ENCODE peak calls at places on chromosomes 5 and 9, in ten cellular contexts. N is psoas muscle, O is BE2C, I is upper lobe of right lung, L is H9, V is fibroblast of pulmonary artery, W is AG09319, D is HCT116, T is osteocyte, E is neural crest cell. F is an unnamed sample.

GRCh38 chr5:107063511-107063910 is 607.2 kb downstream of the EFNA5 start:
- DNase-seq in N (no peak), O (no peak), I (no peak), L (no peak), V (peak), W (no peak), D (no peak), T (no peak), E (no peak), F (no peak)

GRCh38 chr9:93148721-93149120 is 14.7 kb upstream of the NINJ1 start:
- DNase-seq in N (no peak), O (no peak), I (no peak), L (no peak), V (no peak), W (no peak), D (no peak), T (no peak), E (no peak), F (no peak)

GRCh38 chr9:130240410-130241197 is 25.0 kb upstream of the HMCN2 start:
- DNase-seq in N (no peak), O (peak), I (no peak), L (peak), V (peak), W (no peak), D (peak), T (no peak), E (peak), F (no peak)

GRCh38 chr5:41083306-41083705 is 12.2 kb upstream of the MROH2B start:
- DNase-seq in N (no peak), O (no peak), I (no peak), L (no peak), V (no peak), W (no peak), D (no peak), T (no peak), E (no peak), F (peak)

GRCh38 chr5:142720561-142721275 is 34.8 kb upstream of the FGF1 start:
- DNase-seq in N (no peak), O (peak), I (no peak), L (peak), V (peak), W (no peak), D (no peak), T (no peak), E (no peak), F (no peak)

GRCh38 chr9:98195671-98196070 is 3.2 kb upstream of the CORO2A start:
- DNase-seq in N (no peak), O (no peak), I (no peak), L (no peak), V (no peak), W (no peak), D (no peak), T (no peak), E (no peak), F (no peak)

GRCh38 chr5:170221319-170221718 is 11.5 kb upstream of the C5orf58 start:
- DNase-seq in N (no peak), O (no peak), I (no peak), L (no peak), V (peak), W (no peak), D (no peak), T (no peak), E (no peak), F (peak)

GRCh38 chr9:14585730-14586473 is 107.3 kb downstream of the ZDHHC21 start:
- DNase-seq in N (no peak), O (no peak), I (no peak), L (no peak), V (no peak), W (no peak), D (no peak), T (no peak), E (no peak), F (no peak)

GRCh38 chr5:38831909-38832308 is 13.9 kb upstream of the OSMR start:
- DNase-seq in N (no peak), O (peak), I (no peak), L (peak), V (peak), W (no peak), D (no peak), T (no peak), E (no peak), F (no peak)

GRCh38 chr5:131466171-131466766 is 168.8 kb downstream of the RAPGEF6 start:
- DNase-seq in N (no peak), O (no peak), I (no peak), L (no peak), V (peak), W (no peak), D (no peak), T (no peak), E (no peak), F (peak)

GRCh38 chr9:79384506-79384905 is 187.3 kb upstream of the TLE4 start:
- DNase-seq in N (no peak), O (no peak), I (no peak), L (no peak), V (no peak), W (no peak), D (no peak), T (no peak), E (no peak), F (no peak)

GRCh38 chr9:9752722-9753121 is 860.1 kb downstream of the PTPRD start:
- DNase-seq in N (no peak), O (no peak), I (no peak), L (no peak), V (no peak), W (no peak), D (no peak), T (no peak), E (no peak), F (peak)

GRCh38 chr5:9401786-9402472 is 143.9 kb downstream of the SEMA5A start:
- DNase-seq in N (no peak), O (no peak), I (no peak), L (no peak), V (peak), W (no peak), D (no peak), T (no peak), E (no peak), F (no peak)

GRCh38 chr9:93675336-93676150 is 99.2 kb downstream of the PHF2 start:
- DNase-seq in N (peak), O (no peak), I (peak), L (peak), V (no peak), W (no peak), D (no peak), T (peak), E (no peak), F (no peak)

GRCh38 chr9:129405089-129405830 is 215.6 kb downstream of the C9orf50 start:
- DNase-seq in N (peak), O (no peak), I (no peak), L (no peak), V (peak), W (no peak), D (no peak), T (no peak), E (no peak), F (peak)

GRCh38 chr9:8241201-8241600 is 441.6 kb upstream of the DMAC1 start:
- DNase-seq in N (no peak), O (no peak), I (no peak), L (no peak), V (no peak), W (no peak), D (no peak), T (no peak), E (no peak), F (peak)

GRCh38 chr5:124746252-124746915 is at the start of gene ZNF608:
- DNase-seq in N (no peak), O (peak), I (no peak), L (no peak), V (peak), W (no peak), D (no peak), T (no peak), E (no peak), F (peak)

GRCh38 chr5:119484884-119485283 is 32.6 kb downstream of the HSD17B4 start:
- DNase-seq in N (no peak), O (no peak), I (no peak), L (no peak), V (no peak), W (no peak), D (no peak), T (no peak), E (no peak), F (no peak)

GRCh38 chr5:16970826-16971225 is 34.7 kb upstream of the MYO10 start:
- DNase-seq in N (no peak), O (no peak), I (no peak), L (no peak), V (no peak), W (no peak), D (no peak), T (no peak), E (no peak), F (no peak)

GRCh38 chr5:142363619-142363963 is 38.8 kb upstream of the SPRY4 start:
- DNase-seq in N (no peak), O (no peak), I (no peak), L (no peak), V (no peak), W (no peak), D (no peak), T (no peak), E (no peak), F (no peak)

GRCh38 chr9:136173648-136174290 is 31.2 kb downstream of the LHX3 start:
- DNase-seq in N (no peak), O (peak), I (no peak), L (no peak), V (no peak), W (no peak), D (no peak), T (no peak), E (no peak), F (no peak)

GRCh38 chr5:33311893-33312292 is 128.9 kb upstream of the TARS1 start:
- DNase-seq in N (no peak), O (no peak), I (no peak), L (no peak), V (peak), W (no peak), D (peak), T (no peak), E (no peak), F (no peak)

GRCh38 chr5:143311428-143311827 is 92.1 kb downstream of the NR3C1 start:
- DNase-seq in N (no peak), O (no peak), I (no peak), L (no peak), V (peak), W (peak), D (no peak), T (no peak), E (no peak), F (no peak)

GRCh38 chr9:86352440-86353106 is 1.6 kb downstream of the TUT7 start:
- DNase-seq in N (no peak), O (no peak), I (no peak), L (no peak), V (peak), W (no peak), D (no peak), T (no peak), E (no peak), F (no peak)

GRCh38 chr5:59588922-59589321 is 304.6 kb downstream of the PDE4D start:
- DNase-seq in N (no peak), O (no peak), I (no peak), L (no peak), V (no peak), W (no peak), D (no peak), T (no peak), E (no peak), F (no peak)

GRCh38 chr5:35082530-35082929 is 34.8 kb upstream of the AGXT2 start:
- DNase-seq in N (no peak), O (no peak), I (no peak), L (no peak), V (no peak), W (no peak), D (no peak), T (no peak), E (no peak), F (no peak)

GRCh38 chr5:125346316-125346715 is 599.9 kb upstream of the ZNF608 start:
- DNase-seq in N (no peak), O (no peak), I (no peak), L (no peak), V (no peak), W (no peak), D (no peak), T (no peak), E (no peak), F (no peak)

GRCh38 chr5:80182802-80183645 is 72.8 kb downstream of the SERINC5 start:
- DNase-seq in N (no peak), O (no peak), I (no peak), L (peak), V (no peak), W (no peak), D (no peak), T (no peak), E (no peak), F (no peak)

GRCh38 chr5:17129093-17129492 is 88.3 kb upstream of the BASP1 start:
- DNase-seq in N (no peak), O (no peak), I (no peak), L (no peak), V (peak), W (no peak), D (no peak), T (no peak), E (no peak), F (no peak)

GRCh38 chr9:14066815-14067214 is 247.1 kb downstream of the NFIB start:
- DNase-seq in N (no peak), O (no peak), I (no peak), L (no peak), V (no peak), W (no peak), D (no peak), T (no peak), E (no peak), F (no peak)

GRCh38 chr5:178126556-178126955 is 4.3 kb upstream of the RMND5B start:
- DNase-seq in N (peak), O (no peak), I (no peak), L (peak), V (no peak), W (no peak), D (no peak), T (no peak), E (no peak), F (no peak)

GRCh38 chr9:14313951-14314423 is at the start of gene NFIB:
- DNase-seq in N (peak), O (peak), I (peak), L (peak), V (peak), W (no peak), D (no peak), T (no peak), E (peak), F (no peak)

GRCh38 chr9:134419684-134420076 is 93.4 kb downstream of the RXRA start:
- DNase-seq in N (no peak), O (peak), I (no peak), L (peak), V (no peak), W (no peak), D (no peak), T (no peak), E (no peak), F (no peak)
- TF ChIP-seq CTCF in N (peak), O (peak), I (no peak), L (peak), V (peak), W (peak), D (no peak), T (peak), E (peak), F (peak)

DNA sequence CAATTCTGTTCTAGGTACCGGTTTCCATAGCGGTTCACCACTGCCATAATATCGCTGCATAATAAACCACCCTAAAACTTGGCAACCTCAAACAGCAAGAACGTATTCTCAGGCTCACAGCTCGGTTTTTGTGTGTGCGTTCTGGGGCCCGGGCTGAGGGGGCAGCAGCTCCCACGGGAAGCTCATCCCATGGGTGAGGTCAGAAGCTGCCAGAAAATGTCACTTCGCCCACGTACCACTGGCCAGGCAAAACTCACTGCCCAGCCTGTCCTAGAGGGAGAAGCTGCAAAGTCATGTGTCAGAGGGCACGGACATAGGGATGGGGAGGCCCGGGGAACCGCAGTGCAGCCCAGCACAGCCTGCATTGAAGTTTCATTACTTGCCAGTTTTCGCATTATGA is 15.9 kb upstream of the ADAMTS2 start:
- DNase-seq in N (no peak), O (no peak), I (no peak), L (no peak), V (no peak), W (no peak), D (no peak), T (no peak), E (no peak), F (no peak)
- TF ChIP-seq CTCF in N (no peak), O (no peak), I (no peak), L (no peak), V (no peak), W (no peak), D (no peak), T (no peak), E (no peak), F (no peak)

GRCh38 chr5:126536874-126537273 is 58.1 kb downstream of the ALDH7A1 start:
- DNase-seq in N (no peak), O (no peak), I (no peak), L (no peak), V (no peak), W (no peak), D (no peak), T (peak), E (no peak), F (no peak)
- TF ChIP-seq CTCF in N (no peak), O (no peak), I (peak), L (peak), V (peak), W (no peak), D (no peak), T (peak), E (peak), F (peak)

DNA sequence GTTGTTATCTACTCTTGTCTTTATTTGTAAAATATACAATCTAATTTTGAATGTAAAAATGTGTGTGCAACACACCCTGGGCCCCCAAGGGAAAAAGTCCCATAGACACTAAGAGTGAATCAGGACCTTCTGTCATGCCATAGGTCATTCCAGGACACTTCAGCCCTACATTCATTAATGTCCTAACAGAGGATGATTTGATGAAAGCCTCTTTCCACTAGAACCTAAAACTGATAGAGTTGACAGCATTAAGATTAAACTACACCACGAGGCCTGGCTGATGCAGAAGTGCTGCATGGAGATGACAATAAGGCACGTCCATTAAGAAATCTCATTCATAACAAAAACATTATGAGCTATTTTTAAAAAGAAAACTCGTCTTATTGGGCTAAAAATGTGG is 46.2 kb downstream of the FRMD3 start:
- DNase-seq in N (no peak), O (no peak), I (no peak), L (no peak), V (no peak), W (no peak), D (no peak), T (no peak), E (no peak), F (no peak)
- TF ChIP-seq CTCF in N (no peak), O (no peak), I (no peak), L (no peak), V (no peak), W (no peak), D (no peak), T (no peak), E (no peak), F (no peak)

DNA sequence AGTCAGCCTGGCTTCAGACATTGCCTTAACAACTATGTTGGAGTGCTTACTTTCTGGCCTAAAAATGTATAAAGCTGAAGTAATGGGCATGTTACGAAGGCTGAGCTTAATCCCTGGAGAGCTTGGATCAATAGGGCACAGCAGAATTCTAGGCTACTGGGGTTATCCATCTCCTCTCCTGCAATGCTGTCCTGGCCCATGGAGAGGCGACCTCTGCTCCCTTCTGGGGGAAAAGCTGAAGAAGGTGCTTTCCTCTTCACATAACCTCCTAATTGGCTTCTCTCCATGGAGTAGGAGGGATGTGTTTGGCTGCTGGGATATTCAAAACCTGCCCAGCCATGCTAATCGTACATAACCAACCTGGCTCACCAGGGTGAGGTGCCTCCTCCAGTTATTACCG is 403.5 kb downstream of the DMRT2 start:
- DNase-seq in N (no peak), O (no peak), I (no peak), L (no peak), V (no peak), W (no peak), D (no peak), T (no peak), E (no peak), F (no peak)
- TF ChIP-seq CTCF in N (no peak), O (no peak), I (no peak), L (no peak), V (no peak), W (no peak), D (no peak), T (no peak), E (no peak), F (no peak)